ENCODE peak calls at places on chromosomes 5 and 9, in seven cellular contexts. E is HepG2, T is GM12878, Z is SK-N-SH, R is K562, A is GM12892, C is H1. J is an unnamed sample.
A peak's percentile ranks its signal among the peaks of the same experiment; 100 is the strongest.

GRCh38 chr9:129852575-129852974 is 17.3 kb downstream of the USP20 start:
- DNase-seq in E (no peak), A (no peak), C (no peak), Z (peak; percentile 63), T (no peak), R (no peak), J (no peak)

GRCh38 chr5:173274771-173275170 is 39.8 kb upstream of the NKX2-5 start:
- DNase-seq in C (no peak), Z (no peak), A (no peak), T (no peak), R (no peak), E (no peak), J (no peak)

GRCh38 chr9:88998911-88999310 is 7.6 kb downstream of the S1PR3 start:
- DNase-seq in E (no peak), Z (no peak), R (no peak), C (peak; percentile 31), A (no peak), T (no peak), J (no peak)

GRCh38 chr9:115651456-115651855 is 502.1 kb upstream of the PAPPA start:
- DNase-seq in E (no peak), Z (no peak), T (no peak), R (no peak), C (no peak), A (no peak), J (no peak)

GRCh38 chr9:134056483-134057310 is 11.1 kb downstream of the BRD3 start:
- DNase-seq in Z (peak; percentile 49), E (no peak), T (no peak), C (no peak), A (peak; percentile 10), R (no peak), J (peak; percentile 16)

GRCh38 chr5:1390861-1391600 is 46.1 kb upstream of the CLPTM1L start:
- DNase-seq in A (no peak), T (no peak), E (no peak), R (no peak), Z (no peak), C (no peak), J (no peak)

GRCh38 chr5:172145870-172146747 is 41.9 kb downstream of the STK10 start:
- DNase-seq in A (no peak), C (no peak), Z (no peak), T (no peak), R (no peak), E (no peak), J (no peak)

GRCh38 chr5:96662725-96663513 is 743 bp downstream of the CAST start:
- DNase-seq in E (peak; percentile 69), A (peak; percentile 85), C (peak; percentile 95), T (peak; percentile 50), R (peak; percentile 52), Z (peak; percentile 88), J (peak; percentile 82)

GRCh38 chr5:61467766-61468482 is 135.9 kb downstream of the ZSWIM6 start:
- DNase-seq in T (no peak), C (no peak), A (no peak), E (no peak), R (no peak), Z (no peak), J (no peak)

GRCh38 chr5:31638286-31638685 is 645 bp upstream of the PDZD2 start:
- DNase-seq in E (no peak), A (peak; percentile 15), R (no peak), C (no peak), Z (no peak), T (no peak), J (no peak)

GRCh38 chr9:110284211-110284849 is 28.0 kb upstream of the TXN start:
- DNase-seq in E (no peak), T (no peak), R (no peak), Z (no peak), C (no peak), A (no peak), J (no peak)

GRCh38 chr5:65070026-65070425 is 301.3 kb downstream of the CWC27 start:
- DNase-seq in R (no peak), E (no peak), T (no peak), C (no peak), A (no peak), Z (no peak), J (no peak)

GRCh38 chr9:81574399-81574798 is 114.9 kb downstream of the TLE1 start:
- DNase-seq in E (peak; percentile 34), Z (no peak), C (no peak), A (no peak), T (no peak), R (no peak), J (no peak)

GRCh38 chr5:159324097-159324760 is 6.1 kb downstream of the IL12B start:
- DNase-seq in Z (no peak), C (no peak), T (no peak), E (no peak), R (no peak), A (no peak), J (no peak)

GRCh38 chr5:173315495-173316352 is 12.5 kb downstream of the STC2 start:
- DNase-seq in T (no peak), C (no peak), A (no peak), Z (peak; percentile 83), E (no peak), R (no peak), J (no peak)

GRCh38 chr5:63121471-63121870 is 542.9 kb downstream of the LRRC70 start:
- DNase-seq in C (no peak), A (no peak), R (no peak), T (no peak), Z (no peak), E (no peak), J (no peak)

GRCh38 chr5:543755-544674 is 19.8 kb upstream of the SLC9A3 start:
- DNase-seq in E (no peak), R (no peak), Z (no peak), A (peak; percentile 96), C (no peak), T (peak; percentile 76), J (peak; percentile 97)

GRCh38 chr5:75552764-75553163 is 41.1 kb downstream of the POLK start:
- DNase-seq in E (no peak), T (no peak), C (no peak), R (no peak), A (no peak), Z (no peak), J (no peak)

GRCh38 chr5:179955630-179956029 is 47.9 kb upstream of the TBC1D9B start:
- DNase-seq in T (no peak), Z (no peak), A (no peak), C (no peak), E (no peak), R (no peak), J (no peak)

GRCh38 chr9:98917691-98918487 is 25.8 kb upstream of the COL15A1 start:
- DNase-seq in E (no peak), A (no peak), R (no peak), C (no peak), Z (no peak), T (no peak), J (no peak)

GRCh38 chr9:98915599-98915998 is 28.1 kb upstream of the COL15A1 start:
- DNase-seq in E (no peak), R (no peak), C (no peak), Z (no peak), T (no peak), A (no peak), J (no peak)

GRCh38 chr9:98913044-98913443 is 30.7 kb upstream of the COL15A1 start:
- DNase-seq in C (no peak), Z (no peak), R (no peak), E (no peak), T (no peak), A (no peak), J (no peak)

GRCh38 chr9:98913705-98914104 is 30.0 kb upstream of the COL15A1 start:
- DNase-seq in T (no peak), C (no peak), A (no peak), Z (no peak), E (no peak), R (no peak), J (no peak)

DNA sequence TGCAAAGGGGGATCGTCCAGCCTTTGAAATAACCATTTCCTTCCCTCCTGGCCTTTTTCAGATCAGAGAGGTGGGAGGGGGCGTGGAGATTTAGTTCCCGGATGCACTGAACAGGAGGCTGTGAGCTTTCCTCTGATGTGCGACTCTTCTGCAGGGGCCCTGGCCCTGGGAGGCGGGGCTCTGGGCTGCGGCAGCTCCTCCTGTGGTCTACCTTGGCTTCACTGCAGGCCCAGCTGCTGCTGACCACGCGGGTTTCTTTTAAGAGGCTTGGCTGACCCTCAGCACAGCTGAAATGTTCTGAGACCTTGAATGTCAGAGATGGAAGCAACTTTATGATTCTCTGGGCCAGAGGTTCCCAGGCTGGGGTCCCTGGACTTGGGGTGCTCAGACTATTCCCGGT is 27.0 kb upstream of the COL15A1 start:
- DNase-seq in R (peak; percentile 79), C (no peak), A (no peak), E (no peak), Z (no peak), T (no peak), J (no peak)
- TF ChIP-seq TAF1 in R (no peak), C (no peak), A (no peak), E (no peak), Z (no peak), T (no peak), J (no peak)

GRCh38 chr9:94005272-94005901 is 50.2 kb upstream of the BARX1 start:
- DNase-seq in Z (no peak), R (no peak), E (no peak), T (no peak), C (no peak), A (no peak), J (no peak)
- TF ChIP-seq TAF1 in Z (no peak), R (no peak), E (no peak), T (no peak), C (no peak), A (no peak), J (no peak)

DNA sequence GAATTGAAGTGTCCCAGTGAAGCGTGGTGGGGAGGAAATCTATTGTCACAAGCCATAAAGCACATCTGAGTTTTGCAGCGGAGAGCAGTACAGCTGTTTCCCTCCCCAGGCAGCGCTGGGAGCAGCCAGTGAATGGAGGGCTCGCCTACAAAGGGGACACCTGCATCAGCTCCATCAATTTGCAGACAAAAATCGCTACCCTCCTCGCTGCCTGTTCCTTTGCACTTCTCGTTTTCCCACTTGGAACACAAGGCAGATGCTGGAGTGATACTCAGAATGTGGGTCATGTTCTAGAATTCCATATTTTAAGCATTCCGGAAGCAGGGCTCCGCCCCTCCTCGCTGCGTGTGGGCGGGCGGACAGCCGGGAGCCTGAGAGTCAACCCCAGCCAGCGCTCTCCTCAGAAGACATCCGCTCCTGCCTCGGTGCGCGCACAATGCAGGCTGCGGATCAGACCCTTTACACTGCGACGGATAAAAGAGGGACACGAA is 92.1 kb downstream of the LMNB1 start:
- DNase-seq in T (no peak), R (no peak), E (no peak), Z (peak; percentile 75), C (peak; percentile 71), A (peak; percentile 31), J (peak; percentile 37)
- TF ChIP-seq TAF1 in T (no peak), R (no peak), E (no peak), Z (no peak), C (peak; percentile 67), A (no peak), J (no peak)

DNA sequence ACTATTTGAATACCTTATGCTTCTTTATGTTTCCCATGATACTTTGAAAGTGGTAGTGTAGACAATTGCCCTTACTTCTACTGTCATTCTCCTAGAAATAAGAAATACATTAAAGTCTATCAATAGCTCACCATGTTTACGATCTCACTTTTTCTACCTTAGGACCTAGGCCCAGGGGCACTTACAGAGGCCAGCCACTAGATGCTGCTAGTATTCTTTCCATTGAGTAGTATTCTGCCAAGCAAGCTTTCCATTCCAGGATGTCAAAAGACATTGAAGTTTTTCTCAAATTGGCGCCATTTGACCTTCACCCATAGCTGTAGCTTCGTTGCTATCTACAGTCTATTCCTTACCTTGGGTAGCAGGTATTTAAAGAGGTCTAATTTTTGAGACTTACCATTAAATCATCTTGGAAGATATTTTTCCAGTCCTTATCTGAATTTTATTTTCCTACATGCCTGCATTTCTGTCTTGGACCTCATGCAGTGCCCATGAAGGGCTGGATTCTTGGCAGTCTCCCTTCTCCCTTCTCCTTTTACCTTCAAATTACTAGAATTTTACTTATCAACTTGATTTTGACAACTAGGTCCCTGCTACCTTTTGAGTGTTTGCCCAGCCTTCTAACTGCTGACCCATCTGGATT is 246.0 kb upstream of the NUDT12 start:
- DNase-seq in C (peak; percentile 45), E (peak; percentile 34), R (peak; percentile 13), A (no peak), T (no peak), Z (peak; percentile 61), J (peak; percentile 5)
- TF ChIP-seq TAF1 in C (no peak), E (no peak), R (no peak), A (no peak), T (no peak), Z (no peak), J (no peak)

J was measured in GM12891.